ENCODE peak calls at places on chromosomes 6 and 20, in seven cellular contexts. I is HepG2, M is HCT116, H is H1, J is SK-N-SH, K is K562, L is GM12878. D is an unnamed sample.

GRCh38 chr20:61159940-61160688 is 91.9 kb upstream of the CDH4 start:
- DNase-seq in M (no peak), K (no peak), I (no peak), H (no peak), J (no peak), L (no peak), D (no peak)

GRCh38 chr6:46706464-46706863 is 18.8 kb downstream of the TDRD6 start:
- DNase-seq in H (no peak), K (no peak), J (no peak), L (no peak), I (no peak), M (no peak), D (no peak)

GRCh38 chr20:44478188-44478587 is 2.5 kb downstream of the TTPAL start:
- DNase-seq in J (no peak), K (no peak), L (no peak), I (no peak), M (no peak), H (no peak), D (no peak)

GRCh38 chr20:39295301-39295700 is 333.2 kb downstream of the DHX35 start:
- DNase-seq in K (no peak), J (no peak), L (no peak), M (no peak), I (no peak), H (no peak), D (no peak)

GRCh38 chr6:36914227-36914794 is 28.6 kb downstream of the C6orf89 start:
- DNase-seq in J (no peak), I (peak; percentile 85), L (no peak), K (no peak), M (peak; percentile 73), H (peak; percentile 41), D (peak; percentile 57)

GRCh38 chr6:16154904-16155303 is 26.0 kb downstream of the MYLIP start:
- DNase-seq in M (no peak), H (no peak), J (no peak), L (no peak), K (no peak), I (no peak), D (no peak)

GRCh38 chr20:47004179-47004578 is 109.5 kb downstream of the EYA2 start:
- DNase-seq in H (no peak), K (no peak), L (no peak), J (no peak), I (no peak), M (no peak), D (no peak)

GRCh38 chr6:56223995-56224394 is 23.4 kb downstream of the COL21A1 start:
- DNase-seq in L (no peak), I (no peak), M (no peak), K (no peak), H (no peak), J (no peak), D (no peak)

GRCh38 chr6:144566868-144567615 is 281.9 kb downstream of the UTRN start:
- DNase-seq in L (no peak), I (no peak), H (no peak), K (no peak), J (no peak), M (no peak), D (no peak)

GRCh38 chr6:43020847-43021246 is 576 bp upstream of the RRP36 start:
- DNase-seq in I (no peak), J (peak; percentile 48), H (no peak), K (peak; percentile 61), M (no peak), L (no peak), D (no peak)

GRCh38 chr20:51365670-51366069 is 176.8 kb downstream of the NFATC2 start:
- DNase-seq in I (no peak), J (no peak), L (no peak), M (no peak), K (no peak), H (no peak), D (no peak)

GRCh38 chr6:20279051-20279450 is 66.8 kb upstream of the MBOAT1 start:
- DNase-seq in K (no peak), L (no peak), H (no peak), M (no peak), J (no peak), I (no peak), D (no peak)

GRCh38 chr6:157380458-157380778 is 572 bp upstream of the ZDHHC14 start:
- DNase-seq in I (no peak), L (no peak), J (peak; percentile 76), K (peak; percentile 37), H (no peak), M (no peak), D (no peak)
- TF ChIP-seq JUND in I (no peak), L (no peak), J (no peak), K (no peak), H (no peak), M (no peak), D (no peak)

DNA sequence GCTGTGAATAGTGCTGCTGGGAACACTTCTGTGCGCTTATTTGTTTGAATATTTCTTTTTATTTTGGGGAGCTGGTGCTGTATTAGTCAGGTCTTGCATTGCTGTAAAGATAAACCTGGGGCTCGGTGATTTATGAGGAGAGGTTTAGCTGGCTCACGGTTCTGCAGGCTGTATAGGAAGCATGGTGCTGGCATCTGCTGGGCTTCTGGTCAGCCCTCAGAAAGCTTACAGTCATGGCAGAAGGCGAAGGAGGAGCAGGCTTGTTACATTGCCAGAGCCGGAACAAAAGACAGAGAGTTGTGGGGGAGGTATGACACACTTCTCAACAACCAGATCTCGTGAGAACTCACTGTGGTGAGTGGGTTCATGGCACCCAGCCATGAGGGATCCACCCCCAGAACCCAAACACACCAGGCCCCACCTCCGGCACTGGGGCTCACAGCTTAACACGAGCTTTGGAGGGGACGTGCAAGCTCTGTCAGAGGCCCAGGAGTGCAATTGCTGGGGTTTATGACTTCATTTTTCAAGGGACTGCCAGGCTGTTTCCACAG is 68.8 kb upstream of the GATA5 start:
- DNase-seq in M (no peak), L (no peak), K (no peak), H (no peak), J (no peak), I (no peak), D (no peak)
- TF ChIP-seq JUND in M (no peak), L (no peak), K (no peak), H (no peak), J (no peak), I (no peak), D (no peak)

GRCh38 chr6:12296255-12296573 is 6.1 kb downstream of the EDN1 start:
- DNase-seq in M (no peak), I (peak; percentile 73), J (no peak), L (no peak), H (no peak), K (no peak), D (no peak)
- TF ChIP-seq JUND in M (peak; percentile 14), I (no peak), J (peak; percentile 44), L (no peak), H (no peak), K (no peak), D (no peak)

GRCh38 chr20:3752386-3752759 is 15.2 kb downstream of the ADISSP start:
- DNase-seq in L (no peak), I (no peak), K (no peak), J (no peak), H (no peak), M (no peak), D (no peak)
- TF ChIP-seq JUND in L (no peak), I (no peak), K (no peak), J (no peak), H (no peak), M (no peak), D (no peak)

GRCh38 chr20:43262341-43262740 is 72.6 kb upstream of the PTPRT start:
- DNase-seq in K (no peak), I (peak; percentile 30), L (no peak), H (no peak), J (no peak), M (no peak), D (no peak)
- TF ChIP-seq JUND in K (no peak), I (no peak), L (no peak), H (no peak), J (no peak), M (no peak), D (no peak)

GRCh38 chr6:128731249-128732165 is 151.4 kb upstream of the LAMA2 start:
- DNase-seq in L (no peak), J (peak; percentile 7), H (no peak), M (peak; percentile 40), I (peak; percentile 56), K (no peak), D (no peak)
- TF ChIP-seq JUND in L (no peak), J (no peak), H (no peak), M (no peak), I (no peak), K (no peak), D (no peak)

D was measured in T47D.